ENCODE peak calls at places on chromosome 9, in eight cellular contexts. One of them, this sample, is unnamed.

GRCh38 chr9:90546200-90546599 is 96.4 kb downstream of the DIRAS2 start:
- DNase-seq in neural crest cell: peak
- DNase-seq in H9: no peak
- DNase-seq in prostate gland: no peak
- DNase-seq in psoas muscle: no peak
- DNase-seq in foreskin fibroblast: peak
- DNase-seq in lung: no peak
- DNase-seq in astrocyte of the spinal cord: peak
- DNase-seq in this sample: no peak

GRCh38 chr9:129382281-129383004 is 204.4 kb upstream of the IER5L start:
- DNase-seq in neural crest cell: no peak
- DNase-seq in lung: no peak
- DNase-seq in astrocyte of the spinal cord: no peak
- DNase-seq in psoas muscle: no peak
- DNase-seq in prostate gland: no peak
- DNase-seq in foreskin fibroblast: no peak
- DNase-seq in H9: no peak
- DNase-seq in this sample: no peak

GRCh38 chr9:16726023-16726422 is 144.4 kb downstream of the BNC2 start:
- DNase-seq in prostate gland: no peak
- DNase-seq in psoas muscle: no peak
- DNase-seq in lung: no peak
- DNase-seq in neural crest cell: no peak
- DNase-seq in astrocyte of the spinal cord: peak
- DNase-seq in foreskin fibroblast: no peak
- DNase-seq in H9: no peak
- DNase-seq in this sample: no peak

GRCh38 chr9:22055090-22055489 is 46.0 kb upstream of the CDKN2B start:
- DNase-seq in lung: no peak
- DNase-seq in foreskin fibroblast: no peak
- DNase-seq in astrocyte of the spinal cord: no peak
- DNase-seq in psoas muscle: no peak
- DNase-seq in neural crest cell: no peak
- DNase-seq in H9: no peak
- DNase-seq in prostate gland: no peak
- DNase-seq in this sample: no peak

GRCh38 chr9:129511320-129511900 is 109.5 kb downstream of the C9orf50 start:
- DNase-seq in foreskin fibroblast: no peak
- DNase-seq in prostate gland: no peak
- DNase-seq in psoas muscle: no peak
- DNase-seq in neural crest cell: no peak
- DNase-seq in astrocyte of the spinal cord: no peak
- DNase-seq in lung: no peak
- DNase-seq in H9: no peak
- DNase-seq in this sample: no peak

GRCh38 chr9:89781838-89782237 is 177.0 kb downstream of the GADD45G start:
- DNase-seq in H9: no peak
- DNase-seq in lung: no peak
- DNase-seq in foreskin fibroblast: no peak
- DNase-seq in psoas muscle: no peak
- DNase-seq in prostate gland: no peak
- DNase-seq in astrocyte of the spinal cord: no peak
- DNase-seq in neural crest cell: no peak
- DNase-seq in this sample: peak

GRCh38 chr9:104860280-104860679 is 67.7 kb downstream of the ABCA1 start:
- DNase-seq in astrocyte of the spinal cord: no peak
- DNase-seq in H9: no peak
- DNase-seq in lung: no peak
- DNase-seq in prostate gland: no peak
- DNase-seq in psoas muscle: no peak
- DNase-seq in neural crest cell: no peak
- DNase-seq in foreskin fibroblast: no peak
- DNase-seq in this sample: peak

GRCh38 chr9:21555911-21556310 is 73.8 kb upstream of the IFNE start:
- DNase-seq in H9: no peak
- DNase-seq in prostate gland: no peak
- DNase-seq in neural crest cell: no peak
- DNase-seq in lung: no peak
- DNase-seq in astrocyte of the spinal cord: peak
- DNase-seq in foreskin fibroblast: no peak
- DNase-seq in psoas muscle: no peak
- DNase-seq in this sample: no peak

GRCh38 chr9:34929506-34930102 is 28.5 kb upstream of the PHF24 start:
- DNase-seq in foreskin fibroblast: no peak
- DNase-seq in astrocyte of the spinal cord: peak
- DNase-seq in neural crest cell: peak
- DNase-seq in H9: peak
- DNase-seq in psoas muscle: no peak
- DNase-seq in lung: no peak
- DNase-seq in prostate gland: no peak
- DNase-seq in this sample: peak

GRCh38 chr9:98775831-98776441 is 20.4 kb downstream of the ANKS6 start:
- DNase-seq in prostate gland: no peak
- DNase-seq in foreskin fibroblast: peak
- DNase-seq in H9: peak
- DNase-seq in psoas muscle: no peak
- DNase-seq in lung: no peak
- DNase-seq in neural crest cell: peak
- DNase-seq in astrocyte of the spinal cord: peak
- DNase-seq in this sample: peak

GRCh38 chr9:126395439-126396212 is 69.0 kb downstream of the MVB12B start:
- DNase-seq in neural crest cell: no peak
- DNase-seq in H9: no peak
- DNase-seq in lung: no peak
- DNase-seq in astrocyte of the spinal cord: peak
- DNase-seq in foreskin fibroblast: peak
- DNase-seq in prostate gland: peak
- DNase-seq in psoas muscle: no peak
- DNase-seq in this sample: no peak

GRCh38 chr9:20854444-20854843 is 170.4 kb downstream of the FOCAD start:
- DNase-seq in prostate gland: no peak
- DNase-seq in lung: no peak
- DNase-seq in neural crest cell: no peak
- DNase-seq in foreskin fibroblast: no peak
- DNase-seq in H9: no peak
- DNase-seq in psoas muscle: no peak
- DNase-seq in astrocyte of the spinal cord: peak
- DNase-seq in this sample: no peak

GRCh38 chr9:105958587-105958986 is 264.2 kb downstream of the TMEM38B start:
- DNase-seq in foreskin fibroblast: no peak
- DNase-seq in prostate gland: no peak
- DNase-seq in neural crest cell: no peak
- DNase-seq in lung: no peak
- DNase-seq in H9: no peak
- DNase-seq in astrocyte of the spinal cord: no peak
- DNase-seq in psoas muscle: no peak
- DNase-seq in this sample: no peak

GRCh38 chr9:135963938-135964337 is 2.8 kb upstream of the UBAC1 start:
- DNase-seq in prostate gland: peak
- DNase-seq in psoas muscle: no peak
- DNase-seq in H9: no peak
- DNase-seq in foreskin fibroblast: no peak
- DNase-seq in astrocyte of the spinal cord: no peak
- DNase-seq in lung: no peak
- DNase-seq in neural crest cell: no peak
- DNase-seq in this sample: no peak

GRCh38 chr9:38318755-38319495 is 73.6 kb upstream of the ALDH1B1 start:
- DNase-seq in neural crest cell: no peak
- DNase-seq in astrocyte of the spinal cord: peak
- DNase-seq in H9: no peak
- DNase-seq in prostate gland: no peak
- DNase-seq in lung: no peak
- DNase-seq in psoas muscle: no peak
- DNase-seq in foreskin fibroblast: peak
- DNase-seq in this sample: peak

GRCh38 chr9:129412814-129413536 is 207.9 kb downstream of the C9orf50 start:
- DNase-seq in prostate gland: peak
- DNase-seq in psoas muscle: peak
- DNase-seq in H9: no peak
- DNase-seq in lung: peak
- DNase-seq in neural crest cell: no peak
- DNase-seq in foreskin fibroblast: peak
- DNase-seq in astrocyte of the spinal cord: peak
- DNase-seq in this sample: no peak

GRCh38 chr9:76067693-76068092 is 177.2 kb downstream of the PCSK5 start:
- DNase-seq in neural crest cell: no peak
- DNase-seq in foreskin fibroblast: no peak
- DNase-seq in lung: no peak
- DNase-seq in H9: no peak
- DNase-seq in astrocyte of the spinal cord: no peak
- DNase-seq in psoas muscle: no peak
- DNase-seq in prostate gland: no peak
- DNase-seq in this sample: no peak

GRCh38 chr9:15187589-15187988 is 119.4 kb downstream of the TTC39B start:
- DNase-seq in H9: no peak
- DNase-seq in foreskin fibroblast: no peak
- DNase-seq in neural crest cell: no peak
- DNase-seq in psoas muscle: no peak
- DNase-seq in astrocyte of the spinal cord: no peak
- DNase-seq in prostate gland: no peak
- DNase-seq in lung: no peak
- DNase-seq in this sample: no peak

GRCh38 chr9:114091711-114092110 is 7.4 kb downstream of the KIF12 start:
- DNase-seq in foreskin fibroblast: no peak
- DNase-seq in astrocyte of the spinal cord: no peak
- DNase-seq in neural crest cell: no peak
- DNase-seq in lung: no peak
- DNase-seq in psoas muscle: no peak
- DNase-seq in H9: no peak
- DNase-seq in prostate gland: no peak
- DNase-seq in this sample: no peak

GRCh38 chr9:125820100-125820804 is 73.1 kb downstream of the PBX3 start:
- DNase-seq in lung: no peak
- DNase-seq in H9: no peak
- DNase-seq in neural crest cell: no peak
- DNase-seq in prostate gland: no peak
- DNase-seq in foreskin fibroblast: no peak
- DNase-seq in psoas muscle: no peak
- DNase-seq in astrocyte of the spinal cord: no peak
- DNase-seq in this sample: no peak

GRCh38 chr9:128341435-128341849 is 1.1 kb downstream of the SLC27A4 start:
- DNase-seq in psoas muscle: peak
- DNase-seq in foreskin fibroblast: peak
- DNase-seq in prostate gland: peak
- DNase-seq in lung: peak
- DNase-seq in H9: peak
- DNase-seq in neural crest cell: peak
- DNase-seq in astrocyte of the spinal cord: peak
- DNase-seq in this sample: peak

GRCh38 chr9:131274674-131275331 is 1.5 kb downstream of the FAM78A start:
- DNase-seq in neural crest cell: no peak
- DNase-seq in lung: no peak
- DNase-seq in H9: no peak
- DNase-seq in astrocyte of the spinal cord: no peak
- DNase-seq in foreskin fibroblast: no peak
- DNase-seq in prostate gland: no peak
- DNase-seq in psoas muscle: peak
- DNase-seq in this sample: peak

GRCh38 chr9:97794666-97795065 is 58.4 kb upstream of the FOXE1 start:
- DNase-seq in H9: no peak
- DNase-seq in neural crest cell: no peak
- DNase-seq in psoas muscle: no peak
- DNase-seq in lung: no peak
- DNase-seq in foreskin fibroblast: no peak
- DNase-seq in prostate gland: no peak
- DNase-seq in astrocyte of the spinal cord: no peak
- DNase-seq in this sample: no peak

DNA sequence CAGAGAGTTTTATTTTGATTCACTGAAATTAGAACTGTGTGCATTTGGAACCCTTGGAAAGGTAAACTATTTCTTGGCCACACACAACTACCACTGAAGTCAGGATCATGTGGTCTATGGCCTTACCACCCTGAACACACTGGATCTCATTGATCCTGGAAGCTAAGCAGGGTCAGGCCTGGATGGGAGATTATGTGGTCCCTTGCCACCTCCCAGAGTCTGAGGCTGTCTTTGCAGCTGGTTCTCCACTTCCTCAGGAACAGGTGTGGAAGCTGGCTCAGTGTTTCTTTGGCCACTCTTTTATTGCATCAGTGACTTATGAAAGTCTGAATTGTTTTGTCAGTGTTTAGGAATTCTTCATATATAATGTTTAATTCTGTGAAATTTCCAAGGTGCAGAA is 89.2 kb downstream of the TEK start:
- DNase-seq in astrocyte of the spinal cord: no peak
- DNase-seq in lung: no peak
- DNase-seq in prostate gland: no peak
- DNase-seq in psoas muscle: no peak
- DNase-seq in neural crest cell: no peak
- DNase-seq in foreskin fibroblast: no peak
- DNase-seq in H9: no peak
- DNase-seq in this sample: no peak
- TF ChIP-seq CTCF in astrocyte of the spinal cord: no peak
- TF ChIP-seq CTCF in lung: no peak
- TF ChIP-seq CTCF in prostate gland: no peak
- TF ChIP-seq CTCF in psoas muscle: no peak
- TF ChIP-seq CTCF in neural crest cell: no peak
- TF ChIP-seq CTCF in foreskin fibroblast: no peak
- TF ChIP-seq CTCF in H9: peak
- TF ChIP-seq CTCF in this sample: no peak

DNA sequence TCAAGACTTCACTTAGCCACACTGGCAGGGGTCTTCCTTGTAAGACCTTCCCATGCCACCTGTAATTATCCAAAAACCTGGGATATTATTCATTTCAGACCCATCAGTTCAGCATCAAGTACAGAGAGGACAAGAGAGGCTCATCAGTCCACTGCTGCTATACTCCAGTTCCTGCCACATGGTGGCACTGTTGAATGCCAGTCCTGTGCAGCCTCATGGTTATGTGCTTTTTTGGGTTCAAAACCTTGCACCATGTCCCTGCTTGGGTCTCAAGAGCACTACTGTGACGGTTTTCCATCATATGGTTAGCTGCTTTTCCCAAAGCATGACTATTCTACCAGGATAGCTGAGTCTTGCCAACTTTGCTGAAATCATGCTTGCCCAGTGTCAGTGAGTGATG is 8.5 kb downstream of the PTGS1 start:
- DNase-seq in H9: no peak
- DNase-seq in neural crest cell: no peak
- DNase-seq in prostate gland: no peak
- DNase-seq in lung: no peak
- DNase-seq in foreskin fibroblast: no peak
- DNase-seq in psoas muscle: no peak
- DNase-seq in astrocyte of the spinal cord: no peak
- DNase-seq in this sample: no peak
- TF ChIP-seq CTCF in H9: peak
- TF ChIP-seq CTCF in neural crest cell: peak
- TF ChIP-seq CTCF in prostate gland: no peak
- TF ChIP-seq CTCF in lung: no peak
- TF ChIP-seq CTCF in foreskin fibroblast: no peak
- TF ChIP-seq CTCF in psoas muscle: peak
- TF ChIP-seq CTCF in astrocyte of the spinal cord: peak
- TF ChIP-seq CTCF in this sample: peak

GRCh38 chr9:133347985-133348762 is at the start of the genes MED22 and RPL7A:
- DNase-seq in foreskin fibroblast: peak
- DNase-seq in neural crest cell: peak
- DNase-seq in lung: peak
- DNase-seq in H9: peak
- DNase-seq in prostate gland: peak
- DNase-seq in psoas muscle: peak
- DNase-seq in astrocyte of the spinal cord: peak
- DNase-seq in this sample: peak
- TF ChIP-seq CTCF in foreskin fibroblast: no peak
- TF ChIP-seq CTCF in neural crest cell: no peak
- TF ChIP-seq CTCF in lung: peak
- TF ChIP-seq CTCF in H9: no peak
- TF ChIP-seq CTCF in prostate gland: no peak
- TF ChIP-seq CTCF in psoas muscle: no peak
- TF ChIP-seq CTCF in astrocyte of the spinal cord: no peak
- TF ChIP-seq CTCF in this sample: no peak

GRCh38 chr9:122264360-122265264 is at the start of the genes MRRF and RBM18:
- DNase-seq in lung: peak
- DNase-seq in prostate gland: peak
- DNase-seq in H9: peak
- DNase-seq in astrocyte of the spinal cord: peak
- DNase-seq in foreskin fibroblast: peak
- DNase-seq in psoas muscle: peak
- DNase-seq in neural crest cell: peak
- DNase-seq in this sample: peak
- TF ChIP-seq CTCF in lung: no peak
- TF ChIP-seq CTCF in prostate gland: no peak
- TF ChIP-seq CTCF in H9: no peak
- TF ChIP-seq CTCF in astrocyte of the spinal cord: no peak
- TF ChIP-seq CTCF in foreskin fibroblast: no peak
- TF ChIP-seq CTCF in psoas muscle: no peak
- TF ChIP-seq CTCF in neural crest cell: peak
- TF ChIP-seq CTCF in this sample: no peak